ENCODE peak calls at places on chromosomes 2 and 18, in eight cellular contexts. O is kidney, T is astrocyte, Z is bronchial epithelial cell, A is lower leg skin, P is PC-3, Y is WERI-Rb-1, H is GM12864. B is an unnamed sample.

GRCh38 chr2:239465017-239466001 is 64.5 kb upstream of the HDAC4 start:
- DNase-seq in Z (peak; percentile 10), P (peak; percentile 82), Y (no peak), O (peak; percentile 94), T (no peak), H (no peak), A (peak; percentile 95), B (no peak)

GRCh38 chr2:166926657-166927056 is 38.4 kb downstream of the XIRP2 start:
- DNase-seq in A (no peak), T (no peak), P (no peak), Y (no peak), Z (no peak), O (no peak), H (no peak), B (no peak)

GRCh38 chr2:59149271-59149670 is 908.1 kb upstream of the FANCL start:
- DNase-seq in O (no peak), P (no peak), Z (no peak), Y (no peak), H (no peak), T (no peak), A (no peak), B (no peak)

GRCh38 chr2:165530-165929 is 98.3 kb downstream of the SH3YL1 start:
- DNase-seq in H (no peak), A (no peak), O (no peak), P (no peak), Y (no peak), T (no peak), Z (no peak), B (no peak)

GRCh38 chr18:59516356-59517155 is 157.5 kb upstream of the LMAN1 start:
- DNase-seq in O (no peak), H (no peak), P (peak; percentile 57), Z (peak; percentile 60), T (peak; percentile 76), Y (no peak), A (peak; percentile 90), B (peak; percentile 94)

GRCh38 chr2:237291138-237291792 is 122.7 kb downstream of the COL6A3 start:
- DNase-seq in T (peak; percentile 98), Z (peak; percentile 94), A (peak; percentile 98), P (peak; percentile 98), H (no peak), Y (no peak), O (peak; percentile 96), B (peak; percentile 63)

GRCh38 chr2:111945444-111946293 is 47.3 kb downstream of the MERTK start:
- DNase-seq in Y (no peak), A (no peak), Z (no peak), P (no peak), O (no peak), T (no peak), H (no peak), B (peak; percentile 37)

GRCh38 chr2:65297544-65297943 is 69.9 kb downstream of the ACTR2 start:
- DNase-seq in A (no peak), P (no peak), H (no peak), O (no peak), Z (no peak), Y (no peak), T (no peak), B (no peak)

GRCh38 chr18:30142248-30142647 is 900.3 kb downstream of the DSC3 start:
- DNase-seq in H (no peak), Y (no peak), P (no peak), Z (no peak), T (no peak), A (no peak), O (no peak), B (no peak)

DNA sequence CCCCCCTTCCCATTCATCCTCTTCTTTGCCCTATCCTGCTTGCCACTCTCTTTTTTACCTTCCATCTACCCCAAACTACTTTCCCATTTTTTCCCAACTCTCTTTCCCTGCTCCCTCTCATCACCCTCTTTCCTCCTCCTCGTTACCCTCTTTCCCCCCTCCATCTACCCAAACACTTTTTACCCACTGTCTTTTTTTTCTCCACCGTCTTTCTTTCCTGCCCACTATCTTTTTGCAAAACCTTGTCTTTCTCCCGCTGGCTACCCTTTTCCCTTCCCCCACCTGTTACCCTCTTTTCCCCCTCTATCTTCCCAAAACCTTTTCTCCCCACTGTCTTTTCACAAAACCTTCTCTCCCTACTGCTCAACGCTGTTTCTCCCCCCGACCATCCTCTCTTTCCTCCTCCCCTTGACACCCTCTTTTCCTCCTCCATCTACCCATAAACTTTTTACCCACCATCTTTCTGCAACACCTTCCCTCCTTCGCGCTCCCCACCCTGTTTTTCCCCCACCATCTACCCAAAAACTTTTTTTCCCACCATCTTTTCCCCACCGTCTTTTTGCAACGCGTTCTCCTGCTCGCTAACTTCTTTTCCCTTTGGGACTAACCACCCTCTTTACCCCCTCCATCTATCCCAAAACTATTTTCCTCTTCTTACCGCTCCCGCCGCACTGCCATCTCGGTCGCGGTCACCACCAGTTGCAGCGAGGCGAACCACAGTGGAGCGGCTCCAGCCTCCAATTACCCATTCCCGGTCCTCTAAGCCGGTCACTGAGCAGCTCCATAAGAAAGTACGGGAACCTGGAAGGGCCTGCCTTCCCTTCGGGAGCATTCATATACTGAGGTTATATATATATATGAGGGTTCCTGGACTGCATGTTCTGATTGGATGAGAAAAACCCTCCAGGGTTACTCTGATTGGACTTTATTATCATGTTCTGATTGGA is 15.0 kb downstream of the CCDC74A start:
- DNase-seq in P (no peak), A (no peak), T (no peak), Z (no peak), Y (no peak), H (no peak), O (peak; percentile 32), B (no peak)
- H3K4me3 ChIP-seq in P (no peak overlapping the region), A (no peak overlapping the region), T (no peak overlapping the region), Z (no peak overlapping the region), Y (no peak overlapping the region), H (no peak overlapping the region), O (no peak overlapping the region), B (no peak overlapping the region)

DNA sequence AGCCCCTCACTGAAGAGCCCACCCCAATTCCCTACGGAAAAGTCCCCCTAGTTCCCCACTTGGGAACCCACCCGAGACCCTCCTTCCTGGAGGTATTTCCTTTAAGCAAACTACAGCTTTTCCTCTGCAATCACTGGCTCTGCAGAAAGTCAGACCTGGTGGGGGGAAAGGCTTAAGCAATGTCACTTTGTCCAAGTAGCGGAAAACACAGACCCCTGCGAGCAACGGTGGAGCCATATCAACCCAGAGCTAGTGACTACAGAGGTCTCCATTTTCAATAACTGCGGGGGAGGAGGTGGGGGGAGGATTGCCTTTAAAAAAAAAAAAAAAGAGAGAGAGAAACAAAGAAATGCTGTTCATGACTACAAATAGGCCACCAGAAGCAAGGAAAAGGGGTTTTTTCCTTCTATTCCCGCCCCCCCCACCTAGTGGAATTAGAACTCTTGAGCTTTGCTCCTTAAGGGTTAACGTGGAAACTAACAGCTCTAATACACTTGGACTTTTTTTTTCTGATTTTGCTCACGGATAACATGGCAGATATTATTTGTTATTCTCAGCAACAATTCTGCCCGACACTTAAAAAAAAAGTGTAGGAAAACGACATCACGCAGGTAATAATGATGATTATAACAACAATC is 1.1 kb upstream of the FRZB start:
- DNase-seq in P (no peak), Z (no peak), O (no peak), A (no peak), H (no peak), Y (no peak), T (no peak), B (no peak)
- H3K4me3 ChIP-seq in P (peak overlapping the region; percentile 66), Z (no peak overlapping the region), O (peak overlapping the region; percentile 77), A (no peak overlapping the region), H (no peak overlapping the region), Y (no peak overlapping the region), T (peak overlapping the region; percentile 62), B (peak overlapping the region; percentile 60)

DNA sequence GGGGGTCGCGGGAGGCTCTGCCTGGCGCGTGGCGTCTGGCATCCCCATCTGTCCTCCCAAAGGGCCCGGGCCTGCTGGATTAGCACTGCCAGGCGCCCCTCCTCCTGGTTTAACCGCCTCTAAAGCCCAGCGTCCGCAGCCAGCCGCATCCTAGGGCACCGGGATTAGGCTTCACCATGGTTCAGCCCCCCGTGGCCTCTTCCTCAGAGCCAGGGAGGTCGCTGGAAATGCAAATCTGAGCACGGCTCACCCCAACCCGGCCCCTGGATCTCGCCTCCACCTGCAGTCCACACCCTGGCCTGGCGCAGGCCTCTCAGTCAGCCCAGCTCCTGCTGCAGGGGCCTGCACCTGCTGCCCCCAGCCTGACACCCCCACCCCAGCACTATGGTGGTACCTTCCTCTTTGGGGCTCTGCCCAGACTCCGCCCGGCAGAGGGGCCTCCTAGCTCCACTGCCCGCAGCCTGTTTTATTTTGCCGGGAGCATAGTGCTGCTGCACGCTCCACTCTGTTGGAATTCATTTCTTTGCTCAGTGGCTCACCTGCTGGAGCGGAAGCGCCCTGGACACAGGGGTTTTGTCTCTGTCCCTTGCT is 13.2 kb downstream of the PRELID3A start:
- DNase-seq in Z (no peak), P (no peak), H (no peak), O (no peak), Y (peak; percentile 87), T (no peak), A (no peak), B (peak; percentile 66)
- H3K4me3 ChIP-seq in Z (no peak overlapping the region), P (no peak overlapping the region), H (peak overlapping the region; percentile 27), O (no peak overlapping the region), Y (peak overlapping the region; percentile 59), T (no peak overlapping the region), A (no peak overlapping the region), B (peak overlapping the region; percentile 87)

DNA sequence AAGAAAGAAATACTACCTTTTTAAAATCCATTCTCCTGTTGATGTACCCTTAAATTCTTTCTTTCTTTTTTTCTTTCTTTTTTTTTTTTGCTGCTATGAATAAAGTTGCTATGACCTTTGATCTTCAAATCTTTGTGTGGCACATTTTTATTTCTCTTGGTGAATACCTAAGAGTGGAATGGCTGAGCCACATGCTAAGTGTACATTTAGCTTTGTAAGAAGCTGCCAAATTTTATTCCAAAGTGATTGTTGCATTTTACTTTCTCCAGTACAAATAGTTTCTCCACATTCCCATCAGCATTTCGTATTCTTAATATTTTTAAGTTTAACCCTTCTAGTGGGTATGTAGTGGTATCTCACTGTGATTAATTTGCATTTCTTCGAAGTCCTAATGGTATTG is 88.8 kb upstream of the RAB27B start:
- DNase-seq in H (no peak), Y (no peak), O (no peak), T (peak; percentile 37), P (no peak), Z (no peak), A (no peak), B (no peak)
- H3K4me3 ChIP-seq in H (no peak overlapping the region), Y (no peak overlapping the region), O (no peak overlapping the region), T (no peak overlapping the region), P (no peak overlapping the region), Z (no peak overlapping the region), A (no peak overlapping the region), B (no peak overlapping the region)